ENCODE peak calls at places on chromosomes 2 and 18, in seven cellular contexts. C, O, A, D, N, B and M are unnamed samples.

GRCh38 chr2:80246449-80247025 is 58.0 kb downstream of the LRRTM1 start:
- DNase-seq in O (no peak), B (no peak), C (no peak), N (no peak), D (no peak), A (peak), M (no peak)

GRCh38 chr2:235268535-235268934 is 225.3 kb upstream of the AGAP1 start:
- DNase-seq in C (no peak), D (peak), B (no peak), O (peak), A (peak), N (no peak), M (peak)

GRCh38 chr2:55502590-55503141 is 16.9 kb upstream of the CFAP36 start:
- DNase-seq in N (no peak), A (no peak), B (no peak), O (no peak), C (no peak), D (no peak), M (no peak)

GRCh38 chr18:28175930-28176673 is 828 bp downstream of the CDH2 start:
- DNase-seq in B (peak), O (peak), D (peak), N (peak), A (peak), C (no peak), M (peak)

GRCh38 chr2:106886916-106887758 is 1.2 kb upstream of the ST6GAL2 start:
- DNase-seq in N (peak), D (peak), A (peak), B (peak), C (no peak), O (no peak), M (no peak)

GRCh38 chr2:69164379-69164778 is 151.4 kb downstream of the ANTXR1 start:
- DNase-seq in C (peak), D (peak), O (peak), B (no peak), N (no peak), A (peak), M (no peak)

GRCh38 chr18:42274488-42275137 is 319.6 kb downstream of the PIK3C3 start:
- DNase-seq in A (peak), D (peak), N (no peak), C (no peak), B (no peak), O (peak), M (no peak)

GRCh38 chr2:57877811-57878572 is 168.6 kb upstream of the VRK2 start:
- DNase-seq in C (no peak), A (peak), B (no peak), N (peak), D (no peak), O (no peak), M (no peak)

GRCh38 chr2:195252018-195252417 is 405.0 kb upstream of the SLC39A10 start:
- DNase-seq in D (no peak), O (no peak), B (no peak), N (no peak), A (peak), C (no peak), M (no peak)

GRCh38 chr18:55477537-55478300 is 110.3 kb downstream of the TCF4 start:
- DNase-seq in C (no peak), O (peak), D (peak), B (no peak), A (peak), N (no peak), M (no peak)

GRCh38 chr2:237968048-237968862 is 1.4 kb downstream of the UBE2F start:
- DNase-seq in C (peak), A (peak), D (peak), N (peak), B (no peak), O (peak), M (peak)

GRCh38 chr2:74515271-74516069 is 1.2 kb downstream of the TLX2 start:
- DNase-seq in A (no peak), B (no peak), O (no peak), C (no peak), D (no peak), N (no peak), M (no peak)

GRCh38 chr2:70789304-70790078 is 952 bp downstream of the FIGLA start:
- DNase-seq in C (no peak), B (peak), D (peak), A (peak), N (peak), O (peak), M (peak)

GRCh38 chr18:51427012-51427411 is 229.5 kb upstream of the MEX3C start:
- DNase-seq in B (no peak), A (peak), C (no peak), D (peak), O (no peak), N (no peak), M (peak)

GRCh38 chr2:239039479-239039861 is 191.6 kb downstream of the TWIST2 start:
- DNase-seq in C (no peak), N (peak), A (no peak), B (no peak), D (no peak), O (no peak), M (no peak)

GRCh38 chr2:197711576-197711975 is 6.4 kb downstream of the MARS2 start:
- DNase-seq in A (peak), O (no peak), N (no peak), C (no peak), D (no peak), B (no peak), M (no peak)

GRCh38 chr2:232439758-232440135 is 16.2 kb upstream of the ALPI start:
- DNase-seq in N (no peak), B (no peak), A (no peak), O (no peak), C (no peak), D (no peak), M (no peak)

GRCh38 chr2:199019898-199020507 is 437.7 kb downstream of the SATB2 start:
- DNase-seq in B (no peak), D (peak), A (peak), C (peak), O (peak), N (peak), M (no peak)

GRCh38 chr18:45166341-45167108 is 448.8 kb upstream of the SLC14A2 start:
- DNase-seq in D (peak), B (no peak), A (peak), N (no peak), O (peak), C (peak), M (peak)

GRCh38 chr2:159225025-159226016 is 61.2 kb downstream of the WDSUB1 start:
- DNase-seq in A (no peak), D (no peak), C (no peak), B (peak), O (no peak), N (no peak), M (no peak)

GRCh38 chr2:157364257-157364974 is 38.8 kb upstream of the ERMN start:
- DNase-seq in A (no peak), B (no peak), N (no peak), O (no peak), D (no peak), C (no peak), M (no peak)

GRCh38 chr18:59155140-59155539 is 15.5 kb downstream of the SEC11C start:
- DNase-seq in O (peak), C (peak), D (peak), N (no peak), A (peak), B (no peak), M (no peak)

GRCh38 chr2:145464901-145465300 is 945.0 kb upstream of the ZEB2 start:
- DNase-seq in N (no peak), C (no peak), A (no peak), B (no peak), O (peak), D (no peak), M (no peak)

GRCh38 chr2:113720167-113720566 is 36.3 kb downstream of the SLC35F5 start:
- DNase-seq in C (no peak), D (peak), O (peak), N (no peak), B (no peak), A (peak), M (no peak)

GRCh38 chr18:35974181-35974580 is 1.7 kb downstream of the RMP24 start:
- DNase-seq in O (no peak), N (no peak), B (no peak), A (no peak), D (no peak), C (no peak), M (no peak)

GRCh38 chr2:238235331-238235732 is 4.5 kb downstream of the HES6 start:
- DNase-seq in D (peak), C (no peak), N (no peak), B (no peak), O (peak), A (peak), M (no peak)

GRCh38 chr2:224379210-224379609 is 22.7 kb downstream of the FAM124B start:
- DNase-seq in B (no peak), N (no peak), O (no peak), C (no peak), D (no peak), A (no peak), M (no peak)

GRCh38 chr2:236943841-236944513 is 141.7 kb upstream of the COPS8 start:
- DNase-seq in O (no peak), C (no peak), D (no peak), A (no peak), B (no peak), N (no peak), M (no peak)

GRCh38 chr2:60029248-60029883 is 524.1 kb downstream of the BCL11A start:
- DNase-seq in N (no peak), C (no peak), B (no peak), D (no peak), O (no peak), A (no peak), M (no peak)

GRCh38 chr18:58239879-58240278 is 195.9 kb downstream of the NEDD4L start:
- DNase-seq in D (no peak), O (no peak), N (no peak), B (no peak), A (peak), C (no peak), M (peak)

GRCh38 chr2:170341684-170342631 is 164.0 kb downstream of the MYO3B start:
- DNase-seq in D (no peak), N (no peak), O (no peak), B (no peak), C (no peak), A (no peak), M (no peak)

GRCh38 chr2:85475801-85476610 is 57.5 kb downstream of the SH2D6 start:
- DNase-seq in N (no peak), B (no peak), D (no peak), C (no peak), O (no peak), A (peak), M (no peak)

GRCh38 chr2:11814979-11815510 is 68.6 kb downstream of the LPIN1 start:
- DNase-seq in C (no peak), A (no peak), N (no peak), O (no peak), B (no peak), D (no peak), M (no peak)

GRCh38 chr18:21741511-21742322 is 1.1 kb downstream of the MIB1 start:
- DNase-seq in D (no peak), N (no peak), B (peak), A (no peak), O (peak), C (no peak), M (no peak)